ENCODE peak calls at places on chromosome 2, in ten cellular contexts. E is fibroblast of lung, S is cardiac muscle cell, P is PC-3, F is hepatocyte, M is transverse colon, B is tibial artery, R is bronchial epithelial cell, X is foreskin fibroblast, V is fibroblast of pulmonary artery. N is an unnamed sample.
A peak's percentile ranks its signal among the peaks of the same experiment; 100 is the strongest.

GRCh38 chr2:191200910-191201309 is 44.3 kb upstream of the MYO1B start:
- DNase-seq in V (no peak), B (no peak), X (no peak), S (no peak), R (no peak), M (no peak), P (no peak), E (no peak), F (no peak), N (no peak)

GRCh38 chr2:80351229-80351628 is 46.7 kb upstream of the LRRTM1 start:
- DNase-seq in P (no peak), V (no peak), M (no peak), E (peak; percentile 10), R (no peak), B (no peak), X (no peak), S (no peak), F (no peak), N (no peak)

GRCh38 chr2:9939587-9940485 is 11.7 kb upstream of the GRHL1 start:
- DNase-seq in E (no peak), F (no peak), R (no peak), V (no peak), S (no peak), P (peak; percentile 42), X (peak; percentile 49), B (no peak), M (no peak), N (no peak)

GRCh38 chr2:201796478-201796865 is 9.9 kb upstream of the CDK15 start:
- DNase-seq in X (no peak), R (no peak), V (no peak), E (no peak), P (peak; percentile 26), S (no peak), F (no peak), B (no peak), M (no peak), N (no peak)

GRCh38 chr2:3138621-3139020 is 239.0 kb downstream of the EIPR1 start:
- DNase-seq in M (no peak), R (no peak), E (no peak), X (no peak), P (no peak), V (no peak), B (no peak), F (no peak), S (no peak), N (no peak)

GRCh38 chr2:181891258-181891965 is at the start of gene ITPRID2:
- DNase-seq in V (peak; percentile 92), F (peak; percentile 96), B (peak; percentile 92), E (peak; percentile 91), S (peak; percentile 95), M (peak; percentile 91), P (peak; percentile 92), X (peak; percentile 97), R (peak; percentile 71), N (peak; percentile 68)

GRCh38 chr2:40451926-40452605 is at the start of gene SLC8A1:
- DNase-seq in M (no peak), V (peak; percentile 39), B (peak; percentile 67), E (peak; percentile 61), R (no peak), P (no peak), S (peak; percentile 54), F (peak; percentile 54), X (peak; percentile 76), N (no peak)

GRCh38 chr2:37836711-37837110 is 88.4 kb upstream of the RMDN2 start:
- DNase-seq in X (no peak), B (no peak), V (no peak), F (no peak), R (no peak), E (no peak), M (no peak), P (no peak), S (no peak), N (no peak)

GRCh38 chr2:219476605-219477578 is 21.8 kb upstream of the GMPPA start:
- DNase-seq in P (no peak), M (no peak), X (no peak), S (peak; percentile 79), E (no peak), V (no peak), R (no peak), B (no peak), F (no peak), N (no peak)

GRCh38 chr2:200174433-200175216 is 131.9 kb upstream of the SPATS2L start:
- DNase-seq in V (no peak), P (no peak), X (no peak), S (no peak), E (no peak), F (no peak), B (no peak), R (no peak), M (no peak), N (no peak)

GRCh38 chr2:129178356-129178755 is 801.1 kb upstream of the RAB6C start:
- DNase-seq in S (no peak), V (peak; percentile 51), E (peak; percentile 3), B (peak; percentile 83), M (no peak), F (no peak), X (peak; percentile 1), R (peak; percentile 91), P (no peak), N (no peak)

GRCh38 chr2:233163486-233164103 is 87.9 kb upstream of the ATG16L1 start:
- DNase-seq in M (no peak), X (no peak), S (no peak), V (no peak), F (no peak), E (no peak), P (no peak), B (no peak), R (no peak), N (no peak)

GRCh38 chr2:24247592-24247991 is 72.7 kb downstream of the FAM228A start:
- DNase-seq in R (no peak), S (no peak), M (no peak), E (no peak), F (no peak), B (no peak), V (no peak), X (no peak), P (no peak), N (no peak)

GRCh38 chr2:112588611-112589045 is 4.2 kb downstream of the CHCHD5 start:
- DNase-seq in V (no peak), X (no peak), P (no peak), M (no peak), R (no peak), S (no peak), F (no peak), E (no peak), B (no peak), N (no peak)
- H3K4me3 ChIP-seq in V (no peak overlapping the region), X (no peak overlapping the region), P (no peak overlapping the region), M (no peak overlapping the region), R (no peak overlapping the region), S (no peak overlapping the region), F (no peak overlapping the region), E (no peak overlapping the region), B (no peak overlapping the region), N (no peak overlapping the region)

DNA sequence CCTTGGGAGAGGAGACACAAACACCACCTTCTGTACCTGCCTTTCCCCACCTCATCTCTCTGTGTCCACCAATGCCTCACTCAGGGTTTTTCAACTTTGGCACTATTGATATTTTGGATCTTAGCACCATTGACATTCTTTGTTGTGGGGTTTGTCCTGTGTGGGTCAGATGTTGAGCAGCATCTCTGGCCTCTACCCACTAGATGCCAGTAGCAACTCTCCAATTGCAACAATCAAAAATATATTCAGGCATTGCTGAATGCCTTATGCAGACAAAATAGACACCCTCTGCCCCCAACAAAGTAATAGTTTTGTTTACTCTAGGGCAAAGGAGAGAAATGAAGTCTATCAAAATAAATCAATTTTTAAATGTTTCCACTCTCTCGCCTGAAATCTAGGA is 1384.3 kb upstream of the NXPH2 start:
- DNase-seq in X (no peak), B (no peak), E (no peak), R (no peak), S (no peak), M (no peak), V (no peak), F (no peak), P (no peak), N (no peak)
- TF ChIP-seq CTCF in X (no peak), B (peak; percentile 10), E (no peak), R (no peak), S (no peak), M (no peak), V (peak; percentile 7), F (no peak), P (peak; percentile 12), N (no peak)

GRCh38 chr2:28030600-28030999 is 140.1 kb downstream of the BABAM2 start:
- DNase-seq in S (no peak), M (no peak), P (no peak), F (no peak), B (peak; percentile 62), E (no peak), R (no peak), X (no peak), V (peak; percentile 7), N (no peak)

GRCh38 chr2:28032816-28033215 is 142.3 kb downstream of the BABAM2 start:
- DNase-seq in M (no peak), X (no peak), E (no peak), F (no peak), P (no peak), V (no peak), B (no peak), S (no peak), R (no peak), N (no peak)

GRCh38 chr2:28025116-28025515 is 134.6 kb downstream of the BABAM2 start:
- DNase-seq in R (no peak), X (no peak), V (no peak), E (peak; percentile 69), B (no peak), F (no peak), M (no peak), P (no peak), S (no peak), N (no peak)

DNA sequence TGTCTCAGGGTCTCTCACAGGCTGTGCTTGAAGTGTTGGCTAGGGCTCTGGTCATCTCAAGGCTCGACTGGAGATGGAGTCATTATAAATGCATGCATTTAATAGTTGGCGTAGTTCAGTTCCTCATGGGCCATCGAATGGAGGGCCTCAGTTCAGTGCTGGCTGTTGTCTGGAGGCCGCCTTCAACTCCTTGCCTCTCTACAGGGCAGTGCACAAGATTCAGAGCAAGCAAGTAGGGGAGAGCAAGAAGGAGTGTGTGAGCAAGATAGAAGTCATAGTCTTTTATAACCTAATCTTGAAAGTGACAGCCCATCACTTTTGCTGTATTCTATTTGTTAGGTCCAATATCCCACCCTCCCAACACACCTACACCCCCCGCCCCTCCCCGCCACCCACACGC is 137.5 kb downstream of the BABAM2 start:
- DNase-seq in R (no peak), S (no peak), E (no peak), V (no peak), M (no peak), F (no peak), P (no peak), B (no peak), X (no peak), N (no peak)
- H3K4me3 ChIP-seq in R (no peak overlapping the region), S (no peak overlapping the region), E (no peak overlapping the region), V (no peak overlapping the region), M (no peak overlapping the region), F (no peak overlapping the region), P (no peak overlapping the region), B (no peak overlapping the region), X (no peak overlapping the region), N (no peak overlapping the region)

DNA sequence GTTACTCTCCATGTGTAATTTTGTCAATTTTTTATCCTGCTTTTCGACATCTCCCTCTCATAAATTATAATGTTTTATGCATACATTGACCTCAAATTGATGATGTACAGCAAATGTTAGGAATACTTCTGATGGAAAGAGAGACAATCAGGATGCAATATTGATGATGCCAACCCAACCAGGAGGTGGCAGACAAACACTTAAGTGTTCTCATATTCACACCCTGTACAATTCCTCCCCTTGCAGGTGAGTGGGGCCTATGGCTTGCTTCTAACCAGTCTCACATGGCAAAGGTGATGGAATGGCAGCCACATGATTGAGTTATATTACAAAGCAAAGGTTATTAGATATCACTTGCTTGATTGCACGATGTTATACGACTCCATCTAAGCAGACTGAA is 594.3 kb upstream of the REG3G start:
- DNase-seq in M (no peak), F (no peak), E (no peak), S (no peak), R (peak; percentile 1), X (no peak), V (no peak), B (no peak), P (no peak), N (no peak)
- TF ChIP-seq CTCF in M (no peak), F (no peak), E (no peak), S (no peak), R (no peak), X (no peak), V (no peak), B (no peak), P (peak; percentile 31), N (no peak)